ENCODE peak calls at places on chromosome 9, in five cellular contexts. C, J, U, O and X are unnamed samples.

GRCh38 chr9:105238302-105238701 is 6.1 kb upstream of the SLC44A1 start:
- DNase-seq in C (no peak), J (no peak), U (no peak), O (no peak), X (no peak)

GRCh38 chr9:96423322-96423984 is 5.3 kb upstream of the ZNF367 start:
- DNase-seq in C (no peak), J (no peak), U (no peak), O (no peak), X (no peak)

GRCh38 chr9:36100532-36100931 is 36.0 kb upstream of the GLIPR2 start:
- DNase-seq in C (no peak), J (peak; percentile 37), U (no peak), O (no peak), X (no peak)

GRCh38 chr9:98149422-98149821 is 30.4 kb upstream of the TRIM14 start:
- DNase-seq in C (no peak), J (no peak), U (peak; percentile 42), O (no peak), X (no peak)

GRCh38 chr9:134597041-134597913 is 44.3 kb upstream of the COL5A1 start:
- DNase-seq in C (no peak), J (no peak), U (peak; percentile 37), O (peak; percentile 22), X (no peak)

GRCh38 chr9:18238752-18239151 is 235.2 kb upstream of the ADAMTSL1 start:
- DNase-seq in C (no peak), J (peak; percentile 70), U (no peak), O (no peak), X (no peak)

GRCh38 chr9:105401651-105402050 is 46.2 kb upstream of the FSD1L start:
- DNase-seq in C (no peak), J (peak; percentile 71), U (no peak), O (no peak), X (no peak)

GRCh38 chr9:5569357-5569756 is 59.0 kb downstream of the PDCD1LG2 start:
- DNase-seq in C (no peak), J (no peak), U (no peak), O (no peak), X (peak; percentile 64)

GRCh38 chr9:98774746-98775145 is 21.6 kb downstream of the ANKS6 start:
- DNase-seq in C (no peak), J (no peak), U (no peak), O (no peak), X (no peak)

GRCh38 chr9:25724424-25724823 is 46.2 kb upstream of the TUSC1 start:
- DNase-seq in C (no peak), J (peak; percentile 24), U (no peak), O (no peak), X (no peak)

GRCh38 chr9:112719292-112719691 is 1.4 kb upstream of the INIP start:
- DNase-seq in C (no peak), J (peak; percentile 7), U (no peak), O (no peak), X (no peak)

GRCh38 chr9:34719021-34719768 is 9.3 kb upstream of the CCL21 start:
- DNase-seq in C (no peak), J (no peak), U (no peak), O (no peak), X (no peak)

GRCh38 chr9:93667627-93668026 is 91.2 kb downstream of the PHF2 start:
- DNase-seq in C (no peak), J (no peak), U (peak; percentile 28), O (peak; percentile 4), X (no peak)

GRCh38 chr9:16709936-16710335 is 160.5 kb downstream of the BNC2 start:
- DNase-seq in C (no peak), J (no peak), U (no peak), O (no peak), X (no peak)

GRCh38 chr9:93967020-93967803 is 12.1 kb upstream of the BARX1 start:
- DNase-seq in C (no peak), J (no peak), U (no peak), O (no peak), X (no peak)

GRCh38 chr9:98992885-98993569 is 49.3 kb downstream of the COL15A1 start:
- DNase-seq in C (no peak), J (no peak), U (no peak), O (no peak), X (no peak)

GRCh38 chr9:120383999-120384924 is 195.7 kb downstream of the CDK5RAP2 start:
- DNase-seq in C (no peak), J (peak; percentile 53), U (peak; percentile 73), O (peak; percentile 16), X (no peak)

GRCh38 chr9:30075451-30076199 is 2308.8 kb upstream of the ACO1 start:
- DNase-seq in C (no peak), J (peak; percentile 2), U (no peak), O (no peak), X (no peak)

GRCh38 chr9:133774799-133775198 is 36.6 kb upstream of the SARDH start:
- DNase-seq in C (no peak), J (no peak), U (no peak), O (no peak), X (no peak)

GRCh38 chr9:37667706-37668672 is 17.2 kb downstream of the FRMPD1 start:
- DNase-seq in C (no peak), J (no peak), U (no peak), O (no peak), X (no peak)

GRCh38 chr9:37902804-37903580 is 935 bp downstream of the SLC25A51 start:
- DNase-seq in C (no peak), J (peak; percentile 48), U (no peak), O (no peak), X (no peak)

GRCh38 chr9:36970007-36970888 is 63.8 kb downstream of the PAX5 start:
- DNase-seq in C (no peak), J (no peak), U (no peak), O (no peak), X (no peak)

GRCh38 chr9:116998305-116998704 is 311.2 kb downstream of the TRIM32 start:
- DNase-seq in C (no peak), J (peak; percentile 11), U (no peak), O (no peak), X (no peak)

GRCh38 chr9:38423273-38423938 is 848 bp downstream of the IGFBPL1 start:
- DNase-seq in C (no peak), J (no peak), U (no peak), O (no peak), X (no peak)

GRCh38 chr9:35552376-35552775 is 52.7 kb upstream of the TESK1 start:
- DNase-seq in C (no peak), J (no peak), U (no peak), O (no peak), X (no peak)

GRCh38 chr9:93552923-93553322 is 23.5 kb upstream of the PHF2 start:
- DNase-seq in C (no peak), J (no peak), U (no peak), O (no peak), X (no peak)

GRCh38 chr9:93477397-93477796 is 24.0 kb upstream of the FAM120AOS start:
- DNase-seq in C (no peak), J (no peak), U (no peak), O (no peak), X (no peak)

GRCh38 chr9:83509372-83509771 is 28.8 kb downstream of the FRMD3 start:
- DNase-seq in C (no peak), J (peak; percentile 72), U (no peak), O (no peak), X (no peak)

DNA sequence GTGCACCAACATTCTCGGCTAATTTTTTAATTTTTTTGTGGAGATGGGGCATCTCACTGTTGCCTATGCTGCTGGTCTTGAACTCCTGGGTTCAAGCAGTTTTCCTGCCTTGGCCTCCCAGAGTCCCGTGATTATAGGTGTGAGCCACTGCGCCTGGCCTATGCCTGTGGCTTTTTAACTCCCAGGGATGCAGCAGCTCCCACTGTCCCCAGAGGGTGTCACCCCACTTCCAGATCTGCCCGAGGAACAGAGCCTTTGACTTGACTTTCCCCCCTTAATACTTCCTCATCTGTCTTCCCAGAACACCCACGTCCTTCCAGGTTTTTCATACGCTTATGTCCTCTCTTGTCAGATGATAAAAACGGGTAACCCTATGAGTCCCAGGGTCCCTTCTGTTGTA is 7.6 kb upstream of the PRRC2B start:
- DNase-seq in C (no peak), J (no peak), U (no peak), O (no peak), X (no peak)
- TF ChIP-seq CTCF in C (no peak), J (no peak), U (no peak), O (peak; percentile 11), X (no peak)

DNA sequence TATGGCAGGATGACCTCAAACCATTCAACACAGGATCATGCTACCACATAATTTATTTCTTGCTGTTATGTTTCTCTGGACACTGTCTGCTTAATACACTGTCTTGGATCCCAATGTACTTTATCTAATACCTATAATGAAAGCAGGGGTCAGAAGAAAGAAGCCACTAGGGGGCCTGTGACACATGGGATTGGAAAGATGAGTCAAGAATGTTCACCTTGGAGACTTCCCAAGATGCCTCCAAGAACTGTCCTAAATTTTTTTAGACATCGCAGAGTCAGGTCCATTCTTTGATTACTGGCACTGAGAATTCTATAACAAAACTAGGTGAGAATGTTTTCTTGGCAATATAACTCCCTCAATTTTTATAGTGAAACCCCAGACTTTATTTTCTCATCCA is 305.8 kb upstream of the SMARCA2 start:
- DNase-seq in C (no peak), J (no peak), U (no peak), O (no peak), X (no peak)
- TF ChIP-seq CTCF in C (no peak), J (peak; percentile 5), U (peak; percentile 16), O (peak; percentile 30), X (no peak)

GRCh38 chr9:115226152-115226551 is 108.2 kb upstream of the TNC start:
- DNase-seq in C (no peak), J (no peak), U (no peak), O (no peak), X (no peak)
- TF ChIP-seq CTCF in C (no peak), J (no peak), U (no peak), O (no peak), X (no peak)

DNA sequence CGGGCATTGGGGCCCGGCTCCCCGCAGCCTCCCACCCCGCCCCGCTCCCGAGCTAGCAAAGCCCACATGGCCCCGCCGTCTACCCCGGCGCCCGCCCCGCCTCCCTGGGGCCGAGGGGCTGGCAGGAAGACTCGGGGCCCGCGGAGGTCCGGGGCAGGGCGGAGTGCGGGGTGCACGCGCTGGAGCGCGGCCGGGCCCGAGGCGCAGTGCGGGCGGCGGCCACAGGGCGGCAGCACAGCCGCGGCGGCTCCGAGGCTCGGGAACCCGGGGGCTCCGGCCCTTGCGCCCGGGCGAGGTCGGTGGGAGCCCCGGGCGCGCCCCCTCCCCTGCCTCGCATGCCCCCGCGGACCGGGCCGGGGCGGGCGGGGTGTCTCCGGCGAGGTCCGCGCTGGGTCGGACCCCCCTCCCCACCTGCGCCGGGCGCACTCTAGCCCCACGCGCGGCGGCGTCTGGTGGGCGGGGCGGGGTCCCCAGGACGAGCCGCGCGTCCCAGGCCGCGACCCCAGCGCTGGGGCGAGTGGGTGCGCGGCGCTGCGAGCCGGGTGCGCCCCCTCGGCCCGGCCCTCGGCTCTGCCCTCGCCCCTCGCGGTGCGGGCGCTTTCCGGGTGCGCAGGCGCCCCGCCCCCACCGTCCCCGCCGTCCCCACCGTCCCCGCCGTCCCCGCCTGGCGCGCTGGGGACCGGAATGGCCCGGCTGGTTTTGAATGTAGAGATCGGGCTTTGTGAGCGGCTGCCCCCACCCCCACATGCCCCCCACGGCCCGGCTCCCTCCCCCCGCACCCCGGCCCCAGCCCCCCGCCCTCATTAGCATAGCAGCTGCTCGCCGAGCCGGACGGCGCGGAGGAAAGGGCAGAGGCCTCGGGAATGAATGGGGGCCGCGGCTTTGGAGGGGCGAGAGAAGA is 6.5 kb downstream of the NRARP start:
- DNase-seq in C (no peak), J (peak; percentile 26), U (no peak), O (peak; percentile 60), X (no peak)
- TF ChIP-seq CTCF in C (no peak), J (no peak), U (no peak), O (no peak), X (peak; percentile 74)